ENCODE peak calls at places on chromosomes 13 and 19, in six cellular contexts. T, J, W, X, R and F are unnamed samples.

GRCh38 chr13:50919291-50919690 is 9.7 kb downstream of the RNASEH2B start:
- DNase-seq in T (no peak), J (no peak), W (no peak), X (no peak), R (no peak), F (no peak)

GRCh38 chr19:584240-585001 is 5.3 kb upstream of the HCN2 start:
- DNase-seq in T (peak), J (peak), W (peak), X (no peak), R (no peak), F (no peak)

GRCh38 chr19:2290441-2291184 is 8.6 kb upstream of the PEAK3 start:
- DNase-seq in T (no peak), J (no peak), W (no peak), X (no peak), R (no peak), F (no peak)

GRCh38 chr13:90800082-90800746 is 547.3 kb upstream of the MIR17HG start:
- DNase-seq in T (no peak), J (no peak), W (no peak), X (no peak), R (no peak), F (no peak)

GRCh38 chr19:49151339-49152217 is 3.6 kb downstream of the HRC start:
- DNase-seq in T (no peak), J (peak), W (peak), X (no peak), R (no peak), F (no peak)

GRCh38 chr13:100529666-100530065 is 58.9 kb downstream of the GGACT start:
- DNase-seq in T (no peak), J (no peak), W (no peak), X (no peak), R (no peak), F (no peak)

GRCh38 chr19:52700673-52701072 is 34.2 kb downstream of the ZNF611 start:
- DNase-seq in T (no peak), J (no peak), W (no peak), X (no peak), R (no peak), F (no peak)

GRCh38 chr19:48571378-48572162 is 19.6 kb downstream of the SULT2B1 start:
- DNase-seq in T (no peak), J (no peak), W (no peak), X (no peak), R (no peak), F (no peak)

GRCh38 chr19:31698352-31698751 is 349.1 kb upstream of the TSHZ3 start:
- DNase-seq in T (no peak), J (no peak), W (no peak), X (no peak), R (no peak), F (no peak)